ENCODE peak calls at places on chromosomes 1 and 21, in seven cellular contexts. N, X, U, C, E, B and I are unnamed samples.

GRCh38 chr21:36839123-36839522 is 127.3 kb downstream of the HLCS start:
- DNase-seq in E (no peak), B (no peak), N (no peak), X (no peak), U (no peak), C (no peak), I (no peak)

GRCh38 chr21:38175321-38175720 is 81.5 kb upstream of the KCNJ15 start:
- DNase-seq in E (no peak), C (no peak), U (no peak), N (no peak), B (no peak), X (no peak), I (no peak)

GRCh38 chr1:43493661-43494450 is 36.8 kb upstream of the PTPRF start:
- DNase-seq in E (no peak), C (no peak), N (no peak), U (no peak), X (no peak), B (no peak), I (peak; percentile 14)

GRCh38 chr1:234936631-234937389 is 191.8 kb downstream of the TOMM20 start:
- DNase-seq in U (no peak), C (no peak), B (no peak), E (no peak), X (no peak), N (no peak), I (no peak)

GRCh38 chr1:39671793-39672550 is at the start of gene NT5C1A:
- DNase-seq in U (peak; percentile 15), C (no peak), N (peak; percentile 81), B (no peak), X (no peak), E (no peak), I (no peak)

GRCh38 chr21:35203093-35204021 is 154.3 kb upstream of the RUNX1 start:
- DNase-seq in X (no peak), B (peak; percentile 40), U (no peak), E (no peak), C (no peak), N (no peak), I (no peak)

GRCh38 chr1:108075055-108075454 is 110.1 kb upstream of the VAV3 start:
- DNase-seq in U (no peak), C (no peak), E (no peak), N (no peak), B (no peak), X (no peak), I (no peak)

GRCh38 chr1:200015811-200016210 is 11.7 kb upstream of the NR5A2 start:
- DNase-seq in B (no peak), E (no peak), U (no peak), N (no peak), C (no peak), X (no peak), I (no peak)

GRCh38 chr1:214718724-214719123 is 115.7 kb downstream of the CENPF start:
- DNase-seq in U (no peak), X (no peak), N (no peak), C (no peak), E (no peak), B (no peak), I (no peak)

GRCh38 chr1:116255933-116256649 is 117.0 kb upstream of the ATP1A1 start:
- DNase-seq in E (no peak), X (no peak), U (no peak), B (no peak), C (no peak), N (no peak), I (no peak)

GRCh38 chr1:167095368-167095767 is 1.5 kb downstream of the STYXL2 start:
- DNase-seq in E (peak; percentile 26), X (no peak), N (no peak), C (no peak), U (no peak), B (no peak), I (peak; percentile 99)

GRCh38 chr1:229024528-229025119 is 246.3 kb upstream of the RAB4A start:
- DNase-seq in E (no peak), X (peak; percentile 57), U (peak; percentile 58), B (peak; percentile 74), C (peak; percentile 88), N (no peak), I (no peak)

GRCh38 chr1:229379901-229380300 is 37.1 kb upstream of the CCSAP start:
- DNase-seq in C (no peak), B (no peak), U (no peak), N (no peak), X (no peak), E (no peak), I (no peak)

GRCh38 chr1:197911172-197911856 is 5.9 kb upstream of the LHX9 start:
- DNase-seq in B (no peak), U (no peak), E (no peak), N (no peak), C (no peak), X (no peak), I (no peak)

DNA sequence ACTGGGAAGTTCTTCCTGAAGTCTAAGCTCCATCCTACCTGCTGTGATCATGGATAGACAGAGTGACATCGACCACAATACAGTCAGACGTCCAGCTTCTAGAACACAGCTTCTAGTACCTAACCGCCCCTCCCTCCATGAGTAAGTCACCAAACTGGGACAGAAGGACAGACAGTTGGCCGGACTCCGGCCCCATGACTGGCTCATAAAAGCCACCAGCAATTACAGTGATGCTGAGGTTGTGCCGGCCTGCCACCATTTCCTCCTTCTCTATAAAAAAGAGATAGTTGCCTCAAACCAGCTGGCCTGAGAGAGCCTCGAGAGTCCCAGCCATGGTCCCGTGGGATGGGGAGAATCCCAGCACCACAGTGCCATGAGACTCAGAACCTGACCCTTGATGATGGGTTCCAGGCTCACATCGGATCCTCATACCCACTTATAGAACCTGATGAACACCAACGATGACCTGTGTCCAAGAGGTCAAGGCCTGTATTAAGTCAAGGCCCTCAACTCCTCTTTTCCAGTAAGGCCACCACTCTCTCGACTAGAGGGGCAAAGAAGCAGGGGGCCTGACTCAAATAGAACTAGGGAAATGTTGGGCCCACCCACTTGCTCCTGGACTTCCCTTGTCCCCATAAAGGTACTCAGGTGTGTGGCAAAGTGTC is 3.4 kb downstream of the MEF2D start:
- DNase-seq in C (peak; percentile 68), B (no peak), U (peak; percentile 66), X (no peak), E (no peak), N (no peak), I (no peak)
- TF ChIP-seq POLR2AphosphoS5 in C (peak; percentile 19), B (no peak), U (no peak), X (no peak), E (no peak), N (no peak), I (no peak)

DNA sequence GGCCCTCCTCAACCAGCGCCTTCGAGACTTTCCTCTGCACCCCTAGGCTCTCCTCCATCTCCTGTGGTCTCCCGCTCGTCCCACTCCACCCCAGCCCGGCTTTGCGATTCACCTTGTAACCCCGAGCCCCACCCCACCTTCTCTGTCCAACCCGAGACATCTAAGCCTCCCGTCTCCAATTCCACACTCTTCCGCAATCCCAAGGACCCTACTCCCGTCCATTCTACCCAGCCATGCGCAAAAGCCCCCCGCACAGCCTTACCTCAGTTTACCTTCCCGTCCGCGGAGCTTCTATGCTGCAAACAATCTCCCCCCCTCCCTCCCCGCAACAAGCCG is 174 bp downstream of the SH3BP5L start:
- DNase-seq in X (no peak), N (no peak), C (peak; percentile 75), U (no peak), E (no peak), B (peak; percentile 49), I (no peak)
- TF ChIP-seq POLR2AphosphoS5 in X (peak; percentile 40), N (peak; percentile 29), C (peak; percentile 23), U (no peak), E (no peak), B (peak; percentile 48), I (peak; percentile 74)

DNA sequence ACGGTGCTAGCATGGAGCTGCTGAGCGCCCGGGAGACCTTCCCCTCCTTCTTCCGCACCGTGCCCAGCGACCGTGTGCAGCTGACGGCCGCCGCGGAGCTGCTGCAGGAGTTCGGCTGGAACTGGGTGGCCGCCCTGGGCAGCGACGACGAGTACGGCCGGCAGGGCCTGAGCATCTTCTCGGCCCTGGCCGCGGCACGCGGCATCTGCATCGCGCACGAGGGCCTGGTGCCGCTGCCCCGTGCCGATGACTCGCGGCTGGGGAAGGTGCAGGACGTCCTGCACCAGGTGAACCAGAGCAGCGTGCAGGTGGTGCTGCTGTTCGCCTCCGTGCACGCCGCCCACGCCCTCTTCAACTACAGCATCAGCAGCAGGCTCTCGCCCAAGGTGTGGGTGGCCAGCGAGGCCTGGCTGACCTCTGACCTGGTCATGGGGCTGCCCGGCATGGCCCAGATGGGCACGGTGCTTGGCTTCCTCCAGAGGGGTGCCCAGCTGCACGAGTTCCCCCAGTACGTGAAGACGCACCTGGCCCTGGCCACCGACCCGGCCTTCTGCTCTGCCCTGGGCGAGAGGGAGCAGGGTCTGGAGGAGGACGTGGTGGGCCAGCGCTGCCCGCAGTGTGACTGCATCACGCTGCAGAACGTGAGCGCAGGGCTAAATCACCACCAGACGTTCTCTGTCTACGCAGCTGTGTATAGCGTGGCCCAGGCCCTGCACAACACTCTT is 1.1 kb downstream of the TAS1R3 start:
- DNase-seq in U (no peak), X (no peak), C (no peak), B (no peak), E (no peak), N (no peak), I (no peak)
- TF ChIP-seq POLR2AphosphoS5 in U (no peak), X (no peak), C (no peak), B (peak; percentile 11), E (no peak), N (no peak), I (no peak)

DNA sequence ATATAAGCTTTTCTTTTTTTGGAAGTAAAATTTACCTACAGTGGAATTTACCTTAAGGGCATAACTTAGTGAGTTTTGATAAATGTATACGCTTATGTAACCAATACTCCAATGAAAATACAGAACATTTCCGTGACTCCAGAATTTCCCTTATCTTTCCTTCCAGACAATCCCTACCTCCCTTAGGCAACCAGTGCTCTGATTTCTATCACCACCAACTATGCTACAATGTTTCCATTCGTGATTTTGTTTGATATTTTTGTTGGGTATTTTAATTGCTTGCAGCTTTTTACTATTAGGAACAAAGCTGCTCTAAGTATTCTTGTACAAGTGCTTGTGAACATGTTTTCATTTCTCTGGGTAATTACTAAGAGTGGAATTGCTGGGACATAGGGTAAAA is 14.6 kb downstream of the IFT25 start:
- DNase-seq in B (no peak), N (no peak), U (no peak), E (no peak), C (no peak), X (no peak), I (no peak)
- TF ChIP-seq POLR2AphosphoS5 in B (no peak), N (no peak), U (no peak), E (no peak), C (no peak), X (no peak), I (no peak)

GRCh38 chr1:185050823-185051451 is 5.6 kb downstream of the RNF2 start:
- DNase-seq in E (no peak), N (no peak), C (no peak), B (peak; percentile 39), U (no peak), X (no peak), I (peak; percentile 30)
- TF ChIP-seq POLR2AphosphoS5 in E (no peak), N (no peak), C (no peak), B (no peak), U (no peak), X (no peak), I (no peak)

DNA sequence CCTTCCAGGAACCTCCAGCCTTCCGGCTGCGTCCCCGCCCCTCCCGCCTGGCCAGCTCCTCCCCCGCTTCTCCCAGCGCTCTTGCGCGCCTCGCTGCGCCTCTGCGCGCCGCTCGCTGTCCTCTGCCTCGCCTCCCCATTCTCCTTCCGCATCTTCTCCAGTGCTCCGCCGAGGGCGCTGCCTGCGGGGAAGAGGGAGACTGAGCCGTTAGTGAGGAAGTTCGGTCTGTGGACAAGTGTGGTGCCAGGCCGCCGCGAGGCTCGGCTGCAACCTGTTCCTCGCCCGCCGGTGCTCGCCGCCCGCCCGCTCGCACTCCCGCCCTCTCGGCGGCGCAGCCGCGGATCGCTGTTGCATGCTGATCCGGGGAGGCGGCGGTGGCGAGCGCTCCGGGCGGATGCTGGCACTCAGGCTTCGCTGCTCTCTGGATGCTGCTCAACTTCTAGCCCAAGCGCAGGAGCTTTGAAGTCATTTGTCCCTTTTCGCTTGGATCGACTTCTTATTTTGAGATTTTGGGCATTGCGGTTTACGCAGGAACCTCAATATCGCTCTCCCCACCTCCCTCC is 715 bp upstream of the CACNA1E start:
- DNase-seq in C (no peak), X (no peak), N (peak; percentile 53), E (no peak), B (peak; percentile 36), U (peak; percentile 11), I (no peak)
- TF ChIP-seq POLR2AphosphoS5 in C (no peak), X (no peak), N (no peak), E (no peak), B (no peak), U (no peak), I (no peak)